ENCODE peak calls at places on chromosomes 6 and 20, in seven cellular contexts. M is GM23338, P is K562, G is breast epithelium, O is HL-60, B is sigmoid colon, H is HCT116. E is an unnamed sample.

GRCh38 chr20:63314566-63315239 is 21.7 kb downstream of the COL20A1 start:
- DNase-seq in H (no peak), M (no peak), P (no peak), G (no peak), B (no peak), O (no peak), E (no peak)

GRCh38 chr20:41366546-41367392 is at the start of gene EMILIN3:
- DNase-seq in M (peak), H (no peak), G (no peak), P (no peak), B (no peak), O (no peak), E (no peak)

GRCh38 chr6:41921712-41921998 is 356 bp downstream of the BYSL start:
- DNase-seq in O (no peak), G (no peak), P (peak), B (no peak), M (no peak), H (no peak), E (no peak)

GRCh38 chr20:11553603-11554002 is 364.1 kb upstream of the BTBD3 start:
- DNase-seq in B (no peak), P (no peak), H (no peak), G (no peak), O (peak), M (no peak), E (no peak)

GRCh38 chr20:32296412-32296811 is 19.0 kb downstream of the KIF3B start:
- DNase-seq in B (no peak), P (no peak), G (no peak), O (no peak), H (no peak), M (no peak), E (no peak)

GRCh38 chr20:48384147-48384818 is 443.5 kb downstream of the PREX1 start:
- DNase-seq in H (peak), P (peak), M (peak), O (no peak), G (no peak), B (no peak), E (no peak)

GRCh38 chr6:42787018-42787611 is 5.3 kb downstream of the BICRAL start:
- DNase-seq in P (no peak), H (no peak), G (no peak), B (no peak), O (no peak), M (no peak), E (no peak)

GRCh38 chr6:148358196-148358785 is 15.7 kb downstream of the SASH1 start:
- DNase-seq in H (no peak), B (peak), P (no peak), O (no peak), G (peak), M (no peak), E (no peak)

GRCh38 chr20:45907219-45907948 is 4.6 kb downstream of the PLTP start:
- DNase-seq in P (no peak), B (no peak), H (no peak), G (no peak), O (no peak), M (no peak), E (no peak)

GRCh38 chr20:39429716-39430115 is 467.6 kb downstream of the DHX35 start:
- DNase-seq in M (peak), G (no peak), O (no peak), H (no peak), P (no peak), B (no peak), E (no peak)

GRCh38 chr20:50041238-50041915 is 58.6 kb downstream of the SNAI1 start:
- DNase-seq in O (peak), M (no peak), H (no peak), P (no peak), B (no peak), G (no peak), E (no peak)

GRCh38 chr6:46419576-46420002 is 71.7 kb downstream of the RCAN2 start:
- DNase-seq in B (peak), O (peak), P (peak), H (peak), G (peak), M (peak), E (no peak)

GRCh38 chr6:137864812-137865508 is 2.1 kb upstream of the TNFAIP3 start:
- DNase-seq in H (no peak), O (no peak), P (no peak), B (no peak), M (no peak), G (no peak), E (no peak)

DNA sequence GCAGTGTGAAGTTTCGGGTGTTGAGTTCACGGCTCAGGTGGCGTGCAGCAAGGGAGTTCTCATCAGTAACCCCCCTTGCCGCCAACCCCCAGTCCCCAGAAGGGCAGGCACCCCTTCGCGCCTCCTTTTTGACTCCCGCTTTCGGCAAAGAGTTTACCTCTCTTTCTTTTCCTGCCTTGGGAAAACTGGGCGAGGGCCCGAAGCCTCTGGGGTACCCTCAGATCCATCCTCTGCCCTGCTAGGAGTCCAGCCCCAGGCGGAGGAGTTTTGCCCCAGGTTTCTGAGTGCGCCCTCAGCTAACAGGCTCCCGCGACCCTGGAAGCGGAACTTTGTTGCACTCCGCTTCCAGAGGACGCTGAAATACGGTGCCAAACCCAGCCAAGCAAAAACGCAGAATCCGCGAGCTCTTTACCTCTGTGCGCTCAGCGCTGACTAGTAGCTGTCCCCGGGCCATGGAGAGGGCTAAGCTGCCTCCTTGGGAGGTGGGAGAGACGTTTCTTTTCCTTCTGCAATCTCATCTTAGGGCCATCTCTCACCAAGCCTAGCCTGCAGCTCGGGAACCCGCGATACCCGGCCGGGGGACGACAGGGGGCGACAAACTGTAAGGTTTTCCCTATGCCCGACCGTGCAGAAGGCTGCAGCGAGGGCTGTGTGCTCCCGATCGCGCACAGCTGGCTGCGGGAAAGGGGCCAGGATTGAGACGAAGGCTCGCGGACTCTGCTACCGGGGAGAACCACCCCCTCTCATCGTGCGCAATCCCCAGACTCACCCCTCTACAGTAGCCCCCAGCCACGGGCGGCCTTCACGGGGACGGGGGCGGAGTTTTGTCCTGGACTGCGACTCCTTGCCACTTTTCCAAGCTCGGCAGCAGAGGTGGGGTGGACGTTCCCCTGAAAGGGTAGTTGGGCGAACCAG is 2.7 kb upstream of the PAX1 start:
- DNase-seq in H (no peak), O (peak), G (peak), M (peak), B (peak), P (peak), E (no peak)
- TF ChIP-seq CTCF in H (peak), O (no peak), G (peak), M (peak), B (peak), P (peak), E (peak)

GRCh38 chr6:80638222-80639055 is 532.0 kb downstream of the BCKDHB start:
- DNase-seq in B (no peak), O (no peak), P (no peak), M (peak), G (peak), H (peak), E (no peak)
- TF ChIP-seq POLR2AphosphoS5 in B (no peak), O (no peak), P (no peak), M (no peak), G (no peak), H (peak), E (no peak)

GRCh38 chr20:1430004-1430451 is 36.6 kb downstream of the NSFL1C start:
- DNase-seq in M (no peak), G (no peak), O (no peak), B (no peak), H (no peak), P (no peak), E (no peak)

GRCh38 chr20:1429143-1429728 is 36.4 kb upstream of the FKBP1A start:
- DNase-seq in B (no peak), H (no peak), O (no peak), P (no peak), M (no peak), G (no peak), E (no peak)

GRCh38 chr20:1424336-1424735 is 31.5 kb upstream of the FKBP1A start:
- DNase-seq in O (no peak), B (no peak), G (no peak), M (no peak), P (no peak), H (no peak), E (no peak)

GRCh38 chr20:1426231-1426849 is 33.5 kb upstream of the FKBP1A start:
- DNase-seq in O (no peak), M (no peak), H (no peak), G (no peak), B (no peak), P (no peak), E (no peak)

DNA sequence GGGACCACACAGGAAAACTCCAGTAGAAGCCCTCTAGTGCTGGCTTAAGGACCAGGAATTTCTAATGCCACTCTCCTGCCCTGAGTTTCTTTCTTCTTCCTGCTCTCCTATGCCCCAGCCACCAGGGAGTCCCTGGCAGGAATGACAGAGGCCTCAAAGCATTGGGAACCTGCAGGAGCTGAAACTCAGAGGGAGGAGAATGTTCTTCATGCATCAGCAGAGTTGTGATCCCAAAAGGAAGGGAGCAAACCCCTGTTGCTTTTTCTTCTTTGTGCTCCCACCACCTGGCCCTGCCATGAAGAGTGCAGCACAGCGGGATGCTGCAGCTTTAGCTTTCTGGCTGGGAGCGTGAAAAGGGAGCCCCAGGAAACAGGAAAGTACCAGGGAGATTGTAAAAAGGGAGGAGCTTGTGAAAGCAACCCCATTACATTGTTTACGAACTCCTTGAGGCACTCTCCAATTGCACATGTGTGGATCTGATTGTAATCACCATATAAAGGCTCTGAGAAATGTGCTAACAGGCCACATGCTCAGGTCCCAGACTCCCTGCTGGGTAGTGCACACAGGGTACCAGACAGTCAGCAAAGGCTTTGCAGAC is 34.7 kb upstream of the FKBP1A start:
- DNase-seq in H (no peak), P (no peak), B (no peak), M (peak), O (no peak), G (no peak), E (no peak)
- TF ChIP-seq CTCF in H (no peak), P (no peak), B (no peak), M (no peak), O (no peak), G (no peak), E (no peak)

GRCh38 chr20:3930265-3931206 is 41.3 kb downstream of the PANK2 start:
- DNase-seq in O (no peak), H (no peak), M (no peak), P (peak), B (no peak), G (no peak), E (no peak)
- TF ChIP-seq POLR2AphosphoS5 in O (no peak), H (peak), M (no peak), P (peak), B (no peak), G (no peak), E (no peak)

DNA sequence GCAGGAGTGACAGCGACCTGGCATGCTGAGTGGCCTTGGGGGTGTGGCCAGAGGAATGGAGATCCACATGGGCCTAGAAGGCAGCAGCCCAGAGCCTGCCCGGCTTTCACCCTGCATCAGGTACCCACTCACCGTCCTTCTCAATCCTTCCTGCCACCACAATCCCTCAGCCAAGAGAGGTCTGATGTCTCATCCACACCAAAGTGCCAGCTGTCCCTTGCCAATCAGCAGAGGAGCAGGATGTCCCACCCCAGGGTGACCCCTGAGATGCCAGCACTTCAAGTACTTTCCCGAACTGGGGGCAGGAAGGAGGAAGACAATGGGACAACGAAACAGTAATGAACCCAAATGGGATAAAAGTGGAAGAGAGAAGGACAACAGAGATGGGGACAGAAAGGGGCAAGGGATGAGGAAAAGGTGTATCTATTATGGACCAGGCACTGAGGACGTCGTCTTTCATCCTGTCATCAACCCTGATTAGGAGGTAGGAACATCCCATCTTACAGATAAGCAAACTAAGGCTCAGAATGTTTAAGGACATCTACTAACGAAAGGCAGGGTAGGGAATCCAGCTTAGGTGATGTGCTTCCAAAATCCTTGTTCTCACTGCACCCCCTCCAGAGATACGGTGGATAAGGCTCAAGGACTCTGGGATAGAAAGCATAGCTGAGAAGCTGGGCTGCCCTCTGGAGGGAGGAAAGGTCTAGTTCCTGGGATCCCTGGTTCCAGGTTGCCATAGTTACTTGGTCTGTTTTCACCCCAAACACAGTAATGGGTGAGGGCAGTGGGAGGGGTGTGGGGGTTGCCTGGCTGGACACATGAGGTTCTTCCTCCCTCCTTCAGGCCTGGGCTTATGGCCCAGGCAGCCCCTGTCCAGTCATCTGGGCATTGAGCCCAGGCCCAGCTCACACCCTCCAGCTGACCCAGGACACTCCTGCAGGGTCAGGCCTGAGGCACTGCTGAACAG is 4.5 kb upstream of the TNXB start:
- DNase-seq in G (peak), M (peak), B (peak), O (no peak), P (peak), H (no peak), E (peak)
- TF ChIP-seq CTCF in G (no peak), M (peak), B (no peak), O (no peak), P (peak), H (no peak), E (peak)

GRCh38 chr20:3752386-3752759 is 15.2 kb downstream of the ADISSP start:
- DNase-seq in G (no peak), M (no peak), O (no peak), B (no peak), P (no peak), H (no peak), E (no peak)
- TF ChIP-seq POLR2AphosphoS5 in G (no peak), M (no peak), O (no peak), B (no peak), P (no peak), H (no peak), E (no peak)

E was measured in vagina.